ENCODE peak calls at places on chromosomes 2 and 18, in seven cellular contexts. One of them, this sample, is unnamed.

GRCh38 chr2:154664248-154664647 is 34.2 kb upstream of the KCNJ3 start:
- DNase-seq in Peyer's patch: no peak
- DNase-seq in ovary: no peak
- DNase-seq in tibial nerve: no peak
- DNase-seq in H54: no peak
- DNase-seq in suprapubic skin: no peak
- DNase-seq in adrenal gland: no peak
- DNase-seq in this sample: no peak

GRCh38 chr2:222054813-222055212 is 244.0 kb downstream of the PAX3 start:
- DNase-seq in Peyer's patch: no peak
- DNase-seq in ovary: no peak
- DNase-seq in tibial nerve: no peak
- DNase-seq in H54: no peak
- DNase-seq in suprapubic skin: no peak
- DNase-seq in adrenal gland: no peak
- DNase-seq in this sample: no peak

GRCh38 chr2:43224571-43225092 is 1.8 kb downstream of the ZFP36L2 start:
- DNase-seq in Peyer's patch: no peak
- DNase-seq in ovary: peak; percentile 56
- DNase-seq in tibial nerve: no peak
- DNase-seq in H54: no peak
- DNase-seq in suprapubic skin: no peak
- DNase-seq in adrenal gland: no peak
- DNase-seq in this sample: no peak

GRCh38 chr2:143684731-143685364 is 555.6 kb downstream of the ARHGAP15 start:
- DNase-seq in Peyer's patch: no peak
- DNase-seq in ovary: no peak
- DNase-seq in tibial nerve: no peak
- DNase-seq in H54: no peak
- DNase-seq in suprapubic skin: no peak
- DNase-seq in adrenal gland: no peak
- DNase-seq in this sample: no peak

GRCh38 chr18:35603528-35603927 is 22.0 kb downstream of the GALNT1 start:
- DNase-seq in Peyer's patch: no peak
- DNase-seq in ovary: no peak
- DNase-seq in tibial nerve: no peak
- DNase-seq in H54: no peak
- DNase-seq in suprapubic skin: no peak
- DNase-seq in adrenal gland: no peak
- DNase-seq in this sample: no peak

GRCh38 chr2:120597595-120598193 is 138.0 kb upstream of the GLI2 start:
- DNase-seq in Peyer's patch: peak; percentile 32
- DNase-seq in ovary: no peak
- DNase-seq in tibial nerve: no peak
- DNase-seq in H54: no peak
- DNase-seq in suprapubic skin: no peak
- DNase-seq in adrenal gland: no peak
- DNase-seq in this sample: no peak

GRCh38 chr2:201258666-201258999 is 1.7 kb upstream of the CASP8 start:
- DNase-seq in Peyer's patch: no peak
- DNase-seq in ovary: no peak
- DNase-seq in tibial nerve: no peak
- DNase-seq in H54: no peak
- DNase-seq in suprapubic skin: no peak
- DNase-seq in adrenal gland: no peak
- DNase-seq in this sample: no peak

GRCh38 chr2:127624321-127625145 is 21.4 kb upstream of the GPR17 start:
- DNase-seq in Peyer's patch: no peak
- DNase-seq in ovary: no peak
- DNase-seq in tibial nerve: no peak
- DNase-seq in H54: no peak
- DNase-seq in suprapubic skin: peak; percentile 34
- DNase-seq in adrenal gland: peak; percentile 4
- DNase-seq in this sample: no peak

GRCh38 chr2:96164459-96165184 is 19.4 kb upstream of the DUSP2 start:
- DNase-seq in Peyer's patch: no peak
- DNase-seq in ovary: no peak
- DNase-seq in tibial nerve: no peak
- DNase-seq in H54: no peak
- DNase-seq in suprapubic skin: no peak
- DNase-seq in adrenal gland: no peak
- DNase-seq in this sample: no peak

GRCh38 chr2:224650815-224651439 is 65.2 kb downstream of the CCDC195 start:
- DNase-seq in Peyer's patch: no peak
- DNase-seq in ovary: no peak
- DNase-seq in tibial nerve: peak; percentile 65
- DNase-seq in H54: peak; percentile 27
- DNase-seq in suprapubic skin: no peak
- DNase-seq in adrenal gland: peak; percentile 13
- DNase-seq in this sample: no peak

DNA sequence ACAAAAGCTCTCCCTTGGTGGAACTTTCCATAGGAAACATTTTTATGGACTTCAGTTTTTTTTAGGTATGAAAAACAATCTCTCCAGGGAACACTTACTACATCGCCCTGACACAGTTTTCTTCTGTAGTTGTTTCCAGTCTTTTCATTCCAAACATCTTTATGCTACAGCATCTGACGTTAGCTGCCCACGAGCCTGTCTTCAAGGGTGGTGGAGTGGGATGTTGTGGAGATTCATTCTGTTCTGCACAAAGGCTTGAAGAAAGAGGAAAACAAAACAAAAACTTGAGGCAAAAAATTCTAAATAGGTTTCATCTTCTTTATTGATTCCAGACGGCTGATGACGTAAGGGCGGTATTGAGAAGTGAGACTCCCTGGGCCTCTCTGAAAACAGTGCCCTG is 374.9 kb downstream of the RNF144A start:
- DNase-seq in Peyer's patch: no peak
- DNase-seq in ovary: no peak
- DNase-seq in tibial nerve: no peak
- DNase-seq in H54: no peak
- DNase-seq in suprapubic skin: no peak
- DNase-seq in adrenal gland: no peak
- DNase-seq in this sample: no peak
- TF ChIP-seq POLR2A in Peyer's patch: no peak
- TF ChIP-seq POLR2A in ovary: no peak
- TF ChIP-seq POLR2A in tibial nerve: no peak
- TF ChIP-seq POLR2A in H54: no peak
- TF ChIP-seq POLR2A in suprapubic skin: no peak
- TF ChIP-seq POLR2A in adrenal gland: no peak
- TF ChIP-seq POLR2A in this sample: no peak

GRCh38 chr2:100563407-100564247 is 834 bp downstream of the PDCL3 start:
- DNase-seq in Peyer's patch: no peak
- DNase-seq in ovary: peak; percentile 31
- DNase-seq in tibial nerve: no peak
- DNase-seq in H54: no peak
- DNase-seq in suprapubic skin: no peak
- DNase-seq in adrenal gland: peak; percentile 18
- DNase-seq in this sample: no peak
- TF ChIP-seq POLR2A in Peyer's patch: no peak
- TF ChIP-seq POLR2A in ovary: no peak
- TF ChIP-seq POLR2A in tibial nerve: no peak
- TF ChIP-seq POLR2A in H54: no peak
- TF ChIP-seq POLR2A in suprapubic skin: no peak
- TF ChIP-seq POLR2A in adrenal gland: no peak
- TF ChIP-seq POLR2A in this sample: no peak

GRCh38 chr2:217941886-217942728 is 60.7 kb downstream of the TNS1 start:
- DNase-seq in Peyer's patch: no peak
- DNase-seq in ovary: peak; percentile 36
- DNase-seq in tibial nerve: no peak
- DNase-seq in H54: no peak
- DNase-seq in suprapubic skin: no peak
- DNase-seq in adrenal gland: no peak
- DNase-seq in this sample: no peak

GRCh38 chr2:217944923-217945322 is 57.9 kb downstream of the TNS1 start:
- DNase-seq in Peyer's patch: no peak
- DNase-seq in ovary: peak; percentile 11
- DNase-seq in tibial nerve: no peak
- DNase-seq in H54: no peak
- DNase-seq in suprapubic skin: peak; percentile 50
- DNase-seq in adrenal gland: no peak
- DNase-seq in this sample: peak; percentile 16

GRCh38 chr2:217944366-217944765 is 58.4 kb downstream of the TNS1 start:
- DNase-seq in Peyer's patch: no peak
- DNase-seq in ovary: no peak
- DNase-seq in tibial nerve: no peak
- DNase-seq in H54: no peak
- DNase-seq in suprapubic skin: no peak
- DNase-seq in adrenal gland: no peak
- DNase-seq in this sample: no peak

GRCh38 chr2:217942731-217943335 is 60.0 kb downstream of the TNS1 start:
- DNase-seq in Peyer's patch: peak; percentile 37
- DNase-seq in ovary: peak; percentile 38
- DNase-seq in tibial nerve: no peak
- DNase-seq in H54: no peak
- DNase-seq in suprapubic skin: no peak
- DNase-seq in adrenal gland: no peak
- DNase-seq in this sample: no peak

DNA sequence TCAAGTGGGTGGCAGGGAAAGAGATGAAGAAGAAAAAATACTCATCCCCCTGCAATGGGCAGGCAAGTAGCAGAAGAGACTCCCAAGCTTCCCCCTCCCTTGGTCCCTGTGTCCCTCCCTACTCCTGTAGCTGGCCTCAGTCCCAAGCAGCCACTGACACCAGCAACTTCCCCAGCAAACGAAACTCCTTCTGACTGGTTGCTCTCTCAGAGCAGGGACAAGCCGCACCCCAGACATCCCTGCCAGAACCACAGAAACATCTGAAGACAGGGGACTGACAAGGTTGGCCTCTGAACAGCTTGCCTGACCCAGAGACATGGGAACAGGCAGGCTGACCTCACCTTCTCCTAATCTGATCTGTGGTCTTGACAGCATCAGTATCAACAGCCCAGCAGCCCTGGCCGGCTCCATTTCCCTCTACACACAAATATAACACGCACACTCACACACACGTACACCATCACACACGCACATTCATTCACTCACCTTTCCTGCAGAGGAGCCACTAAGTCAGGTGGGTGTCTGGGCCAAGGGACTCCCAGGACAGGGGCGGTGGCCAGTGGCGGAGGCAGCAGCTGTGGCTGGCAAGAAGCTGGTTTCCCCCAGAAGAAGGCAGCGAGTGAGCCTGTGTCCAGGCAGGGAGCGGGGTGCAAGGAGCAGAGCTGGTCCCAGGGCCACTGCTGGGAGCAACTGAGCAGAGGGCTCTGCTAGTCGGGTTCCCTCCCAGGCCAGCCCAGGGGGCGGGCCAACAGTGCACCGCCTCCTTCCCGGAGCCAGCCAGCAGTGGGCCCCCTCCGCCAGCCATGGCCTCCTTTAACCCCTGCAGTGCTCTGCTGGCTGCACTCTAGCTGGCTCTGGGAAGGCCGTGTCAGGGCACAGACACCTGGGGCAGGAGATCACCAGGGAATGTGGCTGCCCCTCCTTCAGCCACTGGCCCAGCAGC is 59.1 kb downstream of the TNS1 start:
- DNase-seq in Peyer's patch: peak; percentile 66
- DNase-seq in ovary: peak; percentile 82
- DNase-seq in tibial nerve: peak; percentile 65
- DNase-seq in H54: peak; percentile 63
- DNase-seq in suprapubic skin: peak; percentile 84
- DNase-seq in adrenal gland: peak; percentile 85
- DNase-seq in this sample: peak; percentile 85
- TF ChIP-seq POLR2A in Peyer's patch: peak; percentile 17
- TF ChIP-seq POLR2A in ovary: peak; percentile 37
- TF ChIP-seq POLR2A in tibial nerve: peak; percentile 24
- TF ChIP-seq POLR2A in H54: peak; percentile 34
- TF ChIP-seq POLR2A in suprapubic skin: no peak
- TF ChIP-seq POLR2A in adrenal gland: peak; percentile 84
- TF ChIP-seq POLR2A in this sample: peak; percentile 84

DNA sequence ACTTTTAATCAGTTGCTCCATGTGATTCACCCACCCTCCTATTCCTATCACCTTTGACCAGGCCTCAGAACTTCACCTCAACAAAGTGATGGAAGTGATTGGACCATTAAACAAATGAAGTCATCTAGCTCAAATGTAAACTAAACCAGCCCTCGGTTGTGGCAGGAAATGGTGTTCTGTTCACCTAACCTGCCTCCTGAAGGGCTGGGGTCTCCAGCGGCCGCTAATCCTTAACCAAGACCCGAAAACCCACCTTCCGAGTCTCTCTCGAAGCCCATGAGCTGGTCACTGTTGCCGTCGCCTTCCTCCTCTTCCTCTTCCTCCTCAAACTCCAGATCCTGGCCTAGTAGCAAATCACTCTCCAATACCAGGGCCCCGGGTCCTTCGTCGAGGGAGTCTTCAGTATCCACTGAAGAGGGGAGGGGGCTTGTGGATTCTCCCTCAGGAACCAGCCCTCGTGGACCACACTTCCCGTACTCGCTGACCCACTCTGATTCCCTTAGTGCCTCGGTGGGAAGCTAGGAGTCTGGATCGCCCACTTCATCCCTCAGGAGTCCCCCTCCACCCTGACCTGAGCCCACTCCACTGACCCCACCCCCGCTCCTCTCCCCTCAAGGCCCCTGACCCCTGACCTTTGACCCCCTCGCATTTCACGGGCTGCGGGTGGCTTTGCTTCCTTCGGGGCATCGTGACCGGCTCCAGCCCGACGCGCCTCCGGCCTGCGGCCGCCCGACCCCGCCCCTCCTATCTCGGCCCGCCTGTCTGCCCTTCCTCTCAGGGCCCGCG is 501 bp downstream of the ZNF513 start:
- DNase-seq in Peyer's patch: peak; percentile 57
- DNase-seq in ovary: peak; percentile 79
- DNase-seq in tibial nerve: peak; percentile 67
- DNase-seq in H54: no peak
- DNase-seq in suprapubic skin: peak; percentile 87
- DNase-seq in adrenal gland: peak; percentile 77
- DNase-seq in this sample: peak; percentile 75
- TF ChIP-seq POLR2A in Peyer's patch: peak; percentile 42
- TF ChIP-seq POLR2A in ovary: no peak
- TF ChIP-seq POLR2A in tibial nerve: no peak
- TF ChIP-seq POLR2A in H54: no peak
- TF ChIP-seq POLR2A in suprapubic skin: no peak
- TF ChIP-seq POLR2A in adrenal gland: no peak
- TF ChIP-seq POLR2A in this sample: no peak

GRCh38 chr2:207530160-207531023 is 630 bp downstream of the CREB1 start:
- DNase-seq in Peyer's patch: peak; percentile 75
- DNase-seq in ovary: peak; percentile 63
- DNase-seq in tibial nerve: no peak
- DNase-seq in H54: peak; percentile 30
- DNase-seq in suprapubic skin: peak; percentile 78
- DNase-seq in adrenal gland: peak; percentile 62
- DNase-seq in this sample: peak; percentile 31
- TF ChIP-seq POLR2A in Peyer's patch: no peak
- TF ChIP-seq POLR2A in ovary: no peak
- TF ChIP-seq POLR2A in tibial nerve: no peak
- TF ChIP-seq POLR2A in H54: no peak
- TF ChIP-seq POLR2A in suprapubic skin: no peak
- TF ChIP-seq POLR2A in adrenal gland: peak; percentile 33
- TF ChIP-seq POLR2A in this sample: no peak

This sample was measured in uterus.